ENCODE peak calls at places on chromosomes 16 and 17, in four cellular contexts. P is uterus, U is upper lobe of left lung, J is stomach. F is an unnamed sample.

GRCh38 chr16:3681206-3681605 is 26.7 kb downstream of the DNASE1 start:
- DNase-seq in P (no peak), U (no peak), J (no peak), F (no peak)

GRCh38 chr16:57315401-57315800 is 30.9 kb upstream of the PLLP start:
- DNase-seq in P (no peak), U (no peak), J (no peak), F (no peak)

GRCh38 chr16:82867425-82867824 is 240.7 kb downstream of the CDH13 start:
- DNase-seq in P (no peak), U (no peak), J (no peak), F (no peak)

GRCh38 chr16:28494141-28494851 is at the start of gene APOBR:
- DNase-seq in P (no peak), U (peak), J (peak), F (no peak)

GRCh38 chr16:27430512-27430911 is 28.5 kb downstream of the IL21R start:
- DNase-seq in P (no peak), U (no peak), J (no peak), F (no peak)

GRCh38 chr16:19307587-19308241 is 22.2 kb downstream of the CLEC19A start:
- DNase-seq in P (no peak), U (no peak), J (no peak), F (no peak)

GRCh38 chr16:4500283-4500682 is 24.1 kb downstream of the HMOX2 start:
- DNase-seq in P (no peak), U (no peak), J (peak), F (no peak)

GRCh38 chr17:40574292-40574691 is 9.0 kb upstream of the CCR7 start:
- DNase-seq in P (no peak), U (no peak), J (no peak), F (no peak)

GRCh38 chr17:78940708-78941107 is 15.5 kb upstream of the TIMP2 start:
- DNase-seq in P (no peak), U (no peak), J (no peak), F (no peak)

GRCh38 chr17:4326608-4327007 is 39.9 kb downstream of the UBE2G1 start:
- DNase-seq in P (no peak), U (no peak), J (no peak), F (no peak)

GRCh38 chr16:10090816-10091215 is 91.4 kb downstream of the GRIN2A start:
- DNase-seq in P (no peak), U (no peak), J (no peak), F (no peak)

GRCh38 chr16:23509441-23509754 is 896 bp downstream of the GGA2 start:
- DNase-seq in P (no peak), U (no peak), J (no peak), F (no peak)

GRCh38 chr17:49958723-49959122 is 10.3 kb upstream of the DLX4 start:
- DNase-seq in P (no peak), U (no peak), J (no peak), F (no peak)

GRCh38 chr16:22424161-22424937 is 49.9 kb upstream of the CDR2 start:
- DNase-seq in P (peak), U (no peak), J (no peak), F (no peak)

GRCh38 chr17:76791053-76791980 is 53.4 kb downstream of the MFSD11 start:
- DNase-seq in P (peak), U (no peak), J (peak), F (no peak)

GRCh38 chr17:14204546-14204945 is 32.1 kb downstream of the CDRT15 start:
- DNase-seq in P (no peak), U (no peak), J (no peak), F (no peak)
- H3K27ac ChIP-seq in P (no peak), U (no peak), J (no peak), F (no peak)

GRCh38 chr17:1486802-1487695 is 5.4 kb downstream of the MYO1C start:
- DNase-seq in P (peak), U (peak), J (peak), F (peak)

GRCh38 chr17:1484060-1484535 is 8.4 kb downstream of the MYO1C start:
- DNase-seq in P (no peak), U (no peak), J (no peak), F (no peak)

GRCh38 chr17:1485311-1485747 is 7.2 kb downstream of the MYO1C start:
- DNase-seq in P (peak), U (peak), J (peak), F (no peak)

GRCh38 chr17:1484586-1485310 is 7.7 kb downstream of the MYO1C start:
- DNase-seq in P (peak), U (peak), J (peak), F (no peak)

GRCh38 chr17:1485748-1486376 is 6.6 kb downstream of the MYO1C start:
- DNase-seq in P (peak), U (peak), J (peak), F (peak)
- TF ChIP-seq POLR2A in P (peak), U (no peak), J (no peak), F (peak)

GRCh38 chr17:77889135-77889505 is 69.4 kb upstream of the TNRC6C start:
- DNase-seq in P (no peak), U (no peak), J (no peak), F (no peak)
- TF ChIP-seq CTCF in P (no peak), U (no peak), J (no peak), F (no peak)

DNA sequence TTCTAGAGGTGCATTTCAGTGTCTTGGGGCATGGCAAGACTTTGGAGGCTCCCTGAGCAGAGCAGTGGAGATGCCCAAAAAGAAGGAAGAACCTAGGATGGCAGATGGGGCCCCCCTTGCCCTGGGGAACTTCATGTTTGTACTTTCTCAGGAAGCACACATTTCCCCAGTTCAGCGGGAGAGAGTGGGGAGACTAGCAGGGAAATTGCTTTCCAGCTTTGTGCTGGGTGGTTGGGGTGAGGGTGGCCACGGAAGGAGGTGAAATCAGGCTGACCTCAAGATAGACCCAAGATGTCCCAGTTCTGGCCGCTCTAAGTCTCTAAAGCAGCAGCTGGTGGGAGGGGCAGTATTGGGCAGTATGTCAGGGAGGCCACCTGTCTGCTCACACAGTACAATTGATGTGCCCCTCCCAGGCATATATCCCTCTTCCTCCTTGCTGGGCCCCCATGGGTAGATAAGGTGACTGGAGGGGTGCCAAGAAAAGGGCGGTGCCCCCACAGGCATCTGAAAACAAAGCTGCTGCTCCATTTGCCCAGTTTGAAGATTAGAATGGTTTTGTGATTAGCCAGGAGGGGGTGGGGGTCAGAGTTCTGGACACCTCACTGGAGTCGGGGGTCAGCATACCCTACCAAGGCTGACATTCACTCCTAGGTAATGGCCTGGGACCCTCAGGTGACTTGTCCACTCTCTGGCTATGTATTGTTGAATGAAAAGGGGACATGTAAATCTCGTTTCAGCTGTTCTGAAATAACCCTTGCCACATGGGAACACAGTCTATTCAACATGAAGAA is 17.1 kb upstream of the NAGLU start:
- DNase-seq in P (peak), U (peak), J (peak), F (no peak)
- H3K27ac ChIP-seq in P (peak), U (peak), J (peak), F (peak)

DNA sequence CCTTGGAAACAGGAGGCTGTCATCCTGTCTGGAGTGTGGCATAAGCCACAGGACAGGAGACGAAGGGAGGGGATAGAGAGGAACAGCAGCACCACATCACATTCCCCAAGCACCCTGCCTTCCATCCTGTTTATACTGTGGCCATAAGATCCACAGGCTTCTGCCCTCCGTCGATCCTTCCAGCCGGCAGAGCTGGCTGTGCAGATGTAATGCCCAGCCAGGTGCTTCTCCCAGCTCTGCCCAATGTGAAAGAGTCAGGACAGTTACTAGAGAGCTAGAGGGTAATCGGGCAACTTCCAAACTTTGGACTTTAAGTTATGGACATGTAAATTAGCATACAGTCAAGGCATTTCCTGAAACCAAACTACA is 368.4 kb downstream of the SOX9 start:
- DNase-seq in P (no peak), U (no peak), J (no peak), F (no peak)
- TF ChIP-seq POLR2A in P (no peak), U (no peak), J (no peak), F (no peak)

GRCh38 chr16:77599793-77600415 is 122.4 kb upstream of the NUDT7 start:
- DNase-seq in P (no peak), U (no peak), J (no peak), F (no peak)
- TF ChIP-seq CTCF in P (no peak), U (peak), J (peak), F (peak)

GRCh38 chr16:80208015-80208414 is 332.8 kb upstream of the DYNLRB2 start:
- DNase-seq in P (no peak), U (no peak), J (no peak), F (no peak)
- H3K27ac ChIP-seq in P (no peak), U (no peak), J (no peak), F (no peak)

GRCh38 chr16:726188-726437 is 130 bp downstream of the CCDC78 start:
- DNase-seq in P (no peak), U (no peak), J (no peak), F (no peak)
- TF ChIP-seq POLR2A in P (no peak), U (peak), J (no peak), F (no peak)

F was measured in right lobe of liver.